ENCODE peak calls at places on chromosomes 2 and 18, in five cellular contexts. One of them, this sample, is unnamed.

GRCh38 chr2:26400723-26401122 is 997 bp upstream of the DRC1 start:
- DNase-seq in CD8-positive, alpha-beta memory T cell: no peak
- DNase-seq in lower lobe of right lung: no peak
- DNase-seq in mammary epithelial cell: peak; percentile 73
- DNase-seq in substantia nigra: no peak
- DNase-seq in this sample: no peak

GRCh38 chr2:54479422-54479821 is 23.3 kb downstream of the SPTBN1 start:
- DNase-seq in lower lobe of right lung: no peak
- DNase-seq in substantia nigra: no peak
- DNase-seq in CD8-positive, alpha-beta memory T cell: no peak
- DNase-seq in mammary epithelial cell: peak; percentile 72
- DNase-seq in this sample: no peak

GRCh38 chr2:1491751-1492150 is 78.5 kb downstream of the TPO start:
- DNase-seq in substantia nigra: no peak
- DNase-seq in lower lobe of right lung: no peak
- DNase-seq in mammary epithelial cell: no peak
- DNase-seq in CD8-positive, alpha-beta memory T cell: no peak
- DNase-seq in this sample: no peak

GRCh38 chr2:219286436-219287115 is 7.4 kb downstream of the DNAJB2 start:
- DNase-seq in substantia nigra: no peak
- DNase-seq in mammary epithelial cell: peak; percentile 92
- DNase-seq in CD8-positive, alpha-beta memory T cell: no peak
- DNase-seq in lower lobe of right lung: no peak
- DNase-seq in this sample: peak; percentile 62

GRCh38 chr2:98806266-98806697 is 75.3 kb upstream of the MGAT4A start:
- DNase-seq in substantia nigra: peak; percentile 15
- DNase-seq in mammary epithelial cell: peak; percentile 83
- DNase-seq in lower lobe of right lung: peak; percentile 83
- DNase-seq in CD8-positive, alpha-beta memory T cell: no peak
- DNase-seq in this sample: peak; percentile 19

GRCh38 chr2:227147023-227147422 is 17.0 kb downstream of the COL4A4 start:
- DNase-seq in substantia nigra: no peak
- DNase-seq in mammary epithelial cell: no peak
- DNase-seq in lower lobe of right lung: no peak
- DNase-seq in CD8-positive, alpha-beta memory T cell: no peak
- DNase-seq in this sample: no peak

GRCh38 chr2:82837588-82838304 is 1621.3 kb downstream of the SUCLG1 start:
- DNase-seq in CD8-positive, alpha-beta memory T cell: no peak
- DNase-seq in lower lobe of right lung: no peak
- DNase-seq in substantia nigra: no peak
- DNase-seq in mammary epithelial cell: peak; percentile 88
- DNase-seq in this sample: no peak

GRCh38 chr2:190093793-190094192 is 31.3 kb upstream of the MSTN start:
- DNase-seq in CD8-positive, alpha-beta memory T cell: no peak
- DNase-seq in lower lobe of right lung: no peak
- DNase-seq in mammary epithelial cell: no peak
- DNase-seq in substantia nigra: no peak
- DNase-seq in this sample: no peak

GRCh38 chr2:118588826-118589225 is 258.6 kb downstream of the EN1 start:
- DNase-seq in lower lobe of right lung: no peak
- DNase-seq in substantia nigra: no peak
- DNase-seq in CD8-positive, alpha-beta memory T cell: no peak
- DNase-seq in mammary epithelial cell: no peak
- DNase-seq in this sample: no peak

GRCh38 chr2:95274291-95275150 is at the start of gene PROM2:
- DNase-seq in substantia nigra: no peak
- DNase-seq in mammary epithelial cell: peak; percentile 84
- DNase-seq in lower lobe of right lung: peak; percentile 80
- DNase-seq in CD8-positive, alpha-beta memory T cell: no peak
- DNase-seq in this sample: no peak

GRCh38 chr2:108267117-108267516 is 21.6 kb upstream of the SULT1C2 start:
- DNase-seq in lower lobe of right lung: no peak
- DNase-seq in substantia nigra: no peak
- DNase-seq in mammary epithelial cell: no peak
- DNase-seq in CD8-positive, alpha-beta memory T cell: no peak
- DNase-seq in this sample: no peak

GRCh38 chr18:12819330-12819729 is 64.7 kb downstream of the PTPN2 start:
- DNase-seq in substantia nigra: no peak
- DNase-seq in lower lobe of right lung: no peak
- DNase-seq in CD8-positive, alpha-beta memory T cell: no peak
- DNase-seq in mammary epithelial cell: no peak
- DNase-seq in this sample: no peak

GRCh38 chr2:175180701-175181103 is 808 bp downstream of the ATP5MC3 start:
- DNase-seq in lower lobe of right lung: peak; percentile 51
- DNase-seq in mammary epithelial cell: peak; percentile 65
- DNase-seq in substantia nigra: no peak
- DNase-seq in CD8-positive, alpha-beta memory T cell: peak; percentile 24
- DNase-seq in this sample: no peak

GRCh38 chr18:11089931-11090715 is 59.2 kb downstream of the PIEZO2 start:
- DNase-seq in mammary epithelial cell: no peak
- DNase-seq in substantia nigra: no peak
- DNase-seq in lower lobe of right lung: no peak
- DNase-seq in CD8-positive, alpha-beta memory T cell: no peak
- DNase-seq in this sample: no peak

DNA sequence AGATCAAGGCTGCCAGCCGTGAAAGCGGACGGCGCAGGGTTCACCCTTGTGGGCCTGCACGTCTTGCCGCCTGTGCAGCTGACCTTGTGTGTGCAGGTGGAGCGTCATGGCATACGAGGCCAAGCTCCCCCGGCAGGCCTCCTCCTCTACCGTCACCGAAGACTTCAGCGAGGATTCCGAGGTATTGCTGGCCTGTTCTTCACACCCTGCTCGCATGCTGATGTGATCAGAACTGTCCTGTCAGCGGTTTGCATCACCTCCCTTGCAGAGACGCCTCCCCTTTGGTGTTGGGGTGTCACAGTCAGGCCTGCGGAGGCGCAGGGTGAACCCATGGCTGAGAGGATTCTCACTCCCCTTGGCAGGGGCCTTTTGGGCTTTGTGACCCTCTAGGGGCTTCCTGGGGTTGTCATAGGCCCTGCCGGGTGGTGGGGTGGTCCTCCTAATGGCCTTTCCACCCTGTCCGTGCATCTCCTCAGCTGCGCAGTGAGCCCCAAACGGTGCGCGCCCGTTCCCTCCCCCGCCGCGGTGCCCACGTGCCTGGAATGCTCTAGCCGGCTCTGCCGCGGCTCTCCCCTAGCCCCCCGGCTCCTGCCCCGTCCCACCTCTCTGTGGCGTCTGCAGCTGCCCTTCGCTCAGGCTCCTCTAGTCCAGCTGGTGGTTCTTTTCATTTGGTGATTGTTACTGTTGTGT is 92.5 kb downstream of the DGKD start:
- DNase-seq in lower lobe of right lung: peak; percentile 42
- DNase-seq in CD8-positive, alpha-beta memory T cell: no peak
- DNase-seq in substantia nigra: no peak
- DNase-seq in mammary epithelial cell: no peak
- DNase-seq in this sample: no peak
- H3K27ac ChIP-seq in lower lobe of right lung: no peak overlapping the region
- H3K27ac ChIP-seq in CD8-positive, alpha-beta memory T cell: no peak overlapping the region
- H3K27ac ChIP-seq in substantia nigra: no peak overlapping the region
- H3K27ac ChIP-seq in mammary epithelial cell: no peak overlapping the region
- H3K27ac ChIP-seq in this sample: no peak overlapping the region

DNA sequence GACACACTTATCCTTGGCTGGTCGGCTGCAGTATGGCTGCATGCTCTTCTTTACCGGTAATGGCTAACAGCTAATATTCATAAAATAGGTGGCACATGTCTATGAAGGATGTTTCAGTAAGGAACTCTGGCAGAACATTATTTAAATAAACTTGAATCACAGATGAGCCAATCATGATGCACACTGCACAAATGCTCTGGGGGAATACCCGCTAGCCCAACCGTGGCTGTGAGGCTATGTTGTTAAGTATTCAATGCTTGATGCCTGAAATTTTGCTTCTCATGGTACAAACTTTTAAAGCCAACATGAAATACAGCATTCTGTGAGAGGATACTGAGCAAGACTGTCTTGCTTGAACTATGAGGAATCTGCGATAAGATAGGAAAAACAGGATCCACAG is 505.8 kb downstream of the ZEB2 start:
- DNase-seq in CD8-positive, alpha-beta memory T cell: no peak
- DNase-seq in lower lobe of right lung: no peak
- DNase-seq in substantia nigra: no peak
- DNase-seq in mammary epithelial cell: peak; percentile 5
- DNase-seq in this sample: no peak
- H3K27ac ChIP-seq in CD8-positive, alpha-beta memory T cell: no peak overlapping the region
- H3K27ac ChIP-seq in lower lobe of right lung: no peak overlapping the region
- H3K27ac ChIP-seq in substantia nigra: no peak overlapping the region
- H3K27ac ChIP-seq in mammary epithelial cell: no peak overlapping the region
- H3K27ac ChIP-seq in this sample: no peak overlapping the region

DNA sequence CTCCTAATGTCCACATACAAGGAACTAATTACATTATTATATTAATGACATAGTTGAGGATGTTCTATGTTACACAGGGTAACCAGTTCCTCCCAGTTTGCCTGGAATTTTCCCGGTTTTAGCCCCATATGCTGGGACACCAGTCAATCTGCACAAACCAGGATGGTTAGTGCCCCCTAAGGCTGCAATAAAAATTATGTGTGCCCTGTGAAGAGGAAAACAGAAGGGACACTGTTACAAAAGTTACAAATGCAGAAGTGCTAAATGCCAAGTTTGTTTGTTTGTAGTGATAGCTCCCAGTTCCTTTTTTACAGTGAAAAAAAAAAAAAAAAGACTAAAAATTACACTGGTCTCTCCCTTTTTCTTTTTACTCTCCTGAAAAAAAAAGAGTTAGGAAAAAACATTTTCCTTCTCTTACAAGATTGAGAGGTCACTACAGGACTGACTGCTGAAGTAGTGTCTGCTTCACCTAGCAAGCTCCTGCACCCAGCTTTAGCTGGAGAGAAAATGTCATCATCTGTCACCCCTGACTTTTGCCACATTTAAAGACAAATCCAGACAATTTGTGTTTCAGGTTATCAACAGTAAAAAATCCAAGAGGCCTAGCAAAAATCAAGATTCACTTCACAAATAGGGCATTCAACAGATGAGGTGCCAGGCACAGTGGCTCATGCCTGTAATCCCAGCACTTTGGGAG is 3.2 kb downstream of the ANKRD44 start:
- DNase-seq in lower lobe of right lung: no peak
- DNase-seq in CD8-positive, alpha-beta memory T cell: no peak
- DNase-seq in mammary epithelial cell: no peak
- DNase-seq in substantia nigra: no peak
- DNase-seq in this sample: no peak
- H3K27ac ChIP-seq in lower lobe of right lung: peak overlapping the region; percentile 91
- H3K27ac ChIP-seq in CD8-positive, alpha-beta memory T cell: no peak overlapping the region
- H3K27ac ChIP-seq in mammary epithelial cell: no peak overlapping the region
- H3K27ac ChIP-seq in substantia nigra: peak overlapping the region; percentile 83
- H3K27ac ChIP-seq in this sample: peak overlapping the region; percentile 75

GRCh38 chr2:47037678-47038077 is 117.4 kb downstream of the STPG4 start:
- DNase-seq in CD8-positive, alpha-beta memory T cell: no peak
- DNase-seq in lower lobe of right lung: no peak
- DNase-seq in mammary epithelial cell: no peak
- DNase-seq in substantia nigra: no peak
- DNase-seq in this sample: no peak

GRCh38 chr2:47039502-47039870 is 115.6 kb downstream of the STPG4 start:
- DNase-seq in substantia nigra: no peak
- DNase-seq in CD8-positive, alpha-beta memory T cell: no peak
- DNase-seq in lower lobe of right lung: no peak
- DNase-seq in mammary epithelial cell: no peak
- DNase-seq in this sample: no peak

GRCh38 chr2:47039913-47040562 is 115.1 kb downstream of the STPG4 start:
- DNase-seq in mammary epithelial cell: no peak
- DNase-seq in lower lobe of right lung: no peak
- DNase-seq in substantia nigra: no peak
- DNase-seq in CD8-positive, alpha-beta memory T cell: no peak
- DNase-seq in this sample: no peak

GRCh38 chr2:47040662-47041061 is 114.4 kb downstream of the STPG4 start:
- DNase-seq in CD8-positive, alpha-beta memory T cell: no peak
- DNase-seq in lower lobe of right lung: no peak
- DNase-seq in substantia nigra: no peak
- DNase-seq in mammary epithelial cell: no peak
- DNase-seq in this sample: no peak

DNA sequence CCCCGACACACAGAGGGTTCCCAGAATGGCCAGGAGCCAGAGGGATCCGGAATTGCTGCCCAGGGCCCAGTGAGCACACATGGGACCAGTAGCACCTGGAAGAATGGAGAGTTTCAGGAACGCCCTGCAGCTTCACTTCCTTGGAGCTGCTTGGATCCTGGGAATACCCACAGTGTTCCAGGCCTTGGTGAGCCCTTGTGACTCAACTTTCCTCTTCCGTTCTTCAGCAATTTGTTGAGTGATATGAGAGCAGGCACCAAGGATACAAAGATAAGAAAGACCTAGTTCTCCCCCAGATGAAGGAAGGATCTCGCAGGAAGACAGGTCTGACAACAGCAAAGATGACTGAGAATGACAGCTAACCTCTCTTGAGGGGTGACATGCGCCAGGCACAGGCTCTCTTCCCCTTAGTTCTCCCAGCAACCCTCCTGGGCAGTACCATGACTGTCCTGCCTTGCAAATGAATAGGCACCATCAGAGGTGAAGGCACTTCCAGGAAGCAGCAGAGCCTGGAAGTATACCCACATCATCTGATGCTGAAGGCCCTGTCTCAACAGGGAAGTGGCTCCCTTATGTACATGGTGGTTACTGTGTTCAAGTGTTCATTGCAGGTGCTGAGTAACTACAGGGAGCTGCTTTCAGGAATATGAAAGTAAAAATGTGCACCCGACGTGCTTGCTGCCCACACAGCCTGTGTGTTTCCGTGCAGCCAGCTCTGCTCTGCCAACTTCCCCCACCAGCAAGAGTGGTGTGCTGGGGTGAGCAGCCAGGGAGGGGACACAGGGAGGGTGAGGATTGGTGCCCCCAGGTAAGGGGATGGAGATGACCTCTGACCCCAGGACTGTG is 116.2 kb downstream of the STPG4 start:
- DNase-seq in mammary epithelial cell: no peak
- DNase-seq in CD8-positive, alpha-beta memory T cell: no peak
- DNase-seq in substantia nigra: no peak
- DNase-seq in lower lobe of right lung: no peak
- DNase-seq in this sample: peak; percentile 49
- H3K27ac ChIP-seq in mammary epithelial cell: no peak overlapping the region
- H3K27ac ChIP-seq in CD8-positive, alpha-beta memory T cell: no peak overlapping the region
- H3K27ac ChIP-seq in substantia nigra: peak overlapping the region; percentile 40
- H3K27ac ChIP-seq in lower lobe of right lung: peak overlapping the region; percentile 43
- H3K27ac ChIP-seq in this sample: peak overlapping the region; percentile 94

DNA sequence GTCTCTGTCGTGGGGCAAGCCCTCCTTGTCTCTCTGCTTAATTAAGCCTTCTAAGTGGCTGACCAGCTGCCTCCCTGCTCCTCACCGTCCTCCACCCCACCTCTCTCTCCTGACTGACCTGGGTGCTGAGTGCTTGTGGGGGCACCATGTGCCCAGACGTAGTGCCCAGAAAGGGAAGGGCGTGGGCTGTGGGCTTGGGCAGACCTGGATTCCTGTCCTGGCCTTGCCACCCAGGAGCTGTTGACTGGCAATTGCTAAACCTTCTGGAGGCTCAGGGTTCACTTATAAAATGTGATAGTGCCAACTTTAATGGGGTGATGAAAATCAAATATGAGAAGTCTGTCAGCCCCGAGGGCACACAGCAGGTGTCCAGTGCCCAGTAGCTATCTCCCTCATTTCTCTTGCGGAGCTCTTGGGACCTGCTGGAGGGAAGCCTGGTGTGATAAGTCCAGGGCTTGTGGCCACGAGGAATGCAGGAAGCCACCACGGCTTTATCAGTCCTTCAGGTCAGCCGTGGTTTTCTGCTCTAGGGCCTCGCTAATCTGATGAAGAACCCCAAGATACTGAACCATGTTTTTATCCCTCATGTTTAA is 22.0 kb upstream of the INHBB start:
- DNase-seq in mammary epithelial cell: no peak
- DNase-seq in substantia nigra: no peak
- DNase-seq in lower lobe of right lung: no peak
- DNase-seq in CD8-positive, alpha-beta memory T cell: no peak
- DNase-seq in this sample: no peak
- H3K27ac ChIP-seq in mammary epithelial cell: no peak overlapping the region
- H3K27ac ChIP-seq in substantia nigra: no peak overlapping the region
- H3K27ac ChIP-seq in lower lobe of right lung: no peak overlapping the region
- H3K27ac ChIP-seq in CD8-positive, alpha-beta memory T cell: no peak overlapping the region
- H3K27ac ChIP-seq in this sample: no peak overlapping the region

This sample was measured in caudate nucleus.